ENCODE peak calls at places on chromosomes 1 and 21, in eight cellular contexts. F is body of pancreas; T is effector memory CD4-positive, alpha-beta T cell; M is IMR-90; G is breast epithelium; H is CD4-positive, CD25-positive, alpha-beta regulatory T cell; A is tibial artery; V is mesenchymal stem cell. L is an unnamed sample. For H3K9me3, the result is how much of the 10 kb centered on the place peaks cover.

GRCh38 chr1:226046240-226046639 is 16.3 kb upstream of the H3-3A start:
- DNase-seq in H (no peak), T (no peak), A (no peak), V (peak), M (peak), F (no peak), G (no peak), L (no peak)

GRCh38 chr1:100896481-100896982 is 642 bp downstream of the SLC30A7 start:
- DNase-seq in V (peak), H (peak), T (peak), M (peak), A (peak), G (no peak), F (peak), L (peak)

GRCh38 chr1:186869829-186870228 is 41.1 kb downstream of the PLA2G4A start:
- DNase-seq in A (no peak), M (no peak), V (no peak), T (no peak), F (no peak), H (no peak), G (no peak), L (no peak)

GRCh38 chr1:7375781-7376660 is 395.1 kb upstream of the VAMP3 start:
- DNase-seq in H (no peak), T (no peak), V (no peak), A (no peak), G (no peak), M (no peak), F (no peak), L (no peak)

GRCh38 chr1:221449801-221450470 is 292.0 kb downstream of the DUSP10 start:
- DNase-seq in T (no peak), F (no peak), M (peak), G (no peak), H (no peak), V (no peak), A (no peak), L (no peak)

GRCh38 chr1:200129480-200129879 is 102.0 kb downstream of the NR5A2 start:
- DNase-seq in M (no peak), F (no peak), G (no peak), T (peak), A (no peak), V (peak), H (no peak), L (no peak)

GRCh38 chr21:43778469-43779335 is 2.6 kb upstream of the CSTB start:
- DNase-seq in M (peak), V (peak), T (no peak), F (no peak), G (no peak), H (no peak), A (no peak), L (no peak)

GRCh38 chr1:55505326-55505725 is 290.2 kb upstream of the USP24 start:
- DNase-seq in V (no peak), T (no peak), F (no peak), M (no peak), A (no peak), H (no peak), G (no peak), L (no peak)

GRCh38 chr1:89133747-89134146 is 7.8 kb upstream of the GBP2 start:
- DNase-seq in T (no peak), A (no peak), V (no peak), M (no peak), F (no peak), H (no peak), G (no peak), L (no peak)

GRCh38 chr1:14567056-14567455 is 31.4 kb upstream of the KAZN start:
- DNase-seq in V (peak), A (no peak), F (no peak), M (no peak), G (no peak), T (no peak), H (no peak), L (no peak)

GRCh38 chr1:158730453-158730852 is 9.9 kb upstream of the OR6K3 start:
- DNase-seq in A (no peak), H (no peak), T (no peak), V (no peak), G (no peak), F (no peak), M (no peak), L (no peak)

GRCh38 chr21:45331521-45332257 is 44.0 kb upstream of the POFUT2 start:
- DNase-seq in V (no peak), T (no peak), A (no peak), M (no peak), H (no peak), G (no peak), F (peak), L (no peak)

GRCh38 chr1:11058595-11059165 is 1.1 kb downstream of the SRM start:
- DNase-seq in F (peak), M (no peak), H (no peak), G (no peak), V (no peak), A (no peak), T (no peak), L (no peak)

GRCh38 chr1:53511933-53512806 is 53.0 kb downstream of the DMRTB1 start:
- DNase-seq in A (peak), G (no peak), H (no peak), V (no peak), M (peak), T (no peak), F (no peak), L (no peak)

GRCh38 chr1:65083263-65083896 is 64.6 kb upstream of the AK4 start:
- DNase-seq in A (no peak), M (peak), T (no peak), F (no peak), G (no peak), H (no peak), V (peak), L (no peak)

GRCh38 chr1:15944308-15945010 is 31.4 kb downstream of the ZBTB17 start:
- DNase-seq in H (no peak), G (no peak), T (no peak), A (no peak), F (no peak), V (no peak), M (no peak), L (no peak)

GRCh38 chr1:208437416-208437815 is 193.2 kb upstream of the PLXNA2 start:
- DNase-seq in M (peak), F (no peak), H (no peak), V (peak), A (no peak), T (no peak), G (no peak), L (no peak)

GRCh38 chr1:170205301-170205700 is 59.5 kb downstream of the NTMT2 start:
- DNase-seq in A (no peak), G (no peak), M (peak), H (no peak), V (no peak), T (no peak), F (no peak), L (no peak)

GRCh38 chr21:32249551-32250280 is 29.1 kb downstream of the MIS18A start:
- DNase-seq in V (no peak), A (no peak), M (no peak), F (no peak), T (no peak), G (no peak), H (no peak), L (no peak)

GRCh38 chr1:225752245-225752644 is 25.4 kb upstream of the SRP9 start:
- DNase-seq in M (no peak), G (no peak), A (no peak), V (no peak), F (no peak), T (no peak), H (no peak), L (no peak)

GRCh38 chr1:202805886-202806511 is 2.2 kb downstream of the KDM5B start:
- DNase-seq in T (no peak), F (no peak), A (no peak), V (peak), M (peak), G (no peak), H (no peak), L (no peak)

GRCh38 chr1:81547261-81547911 is 253.3 kb upstream of the ADGRL2 start:
- DNase-seq in G (no peak), T (no peak), H (no peak), F (no peak), M (no peak), V (no peak), A (no peak), L (no peak)

GRCh38 chr1:53272349-53272748 is 34.0 kb upstream of the MAGOH start:
- DNase-seq in V (no peak), T (no peak), H (no peak), G (no peak), F (no peak), M (no peak), A (no peak), L (no peak)

GRCh38 chr1:184953600-184954219 is 20.6 kb downstream of the NIBAN1 start:
- DNase-seq in M (peak), V (peak), A (no peak), H (no peak), T (no peak), F (no peak), G (no peak), L (no peak)

GRCh38 chr1:19412654-19413053 is 72.7 kb downstream of the CAPZB start:
- DNase-seq in H (no peak), M (no peak), G (no peak), A (no peak), F (no peak), T (no peak), V (no peak), L (no peak)

GRCh38 chr1:41578712-41579335 is 94.3 kb upstream of the EDN2 start:
- DNase-seq in G (no peak), A (no peak), V (peak), H (no peak), M (peak), T (no peak), F (no peak), L (no peak)

GRCh38 chr1:61588736-61589381 is 136.1 kb downstream of the TM2D1 start:
- DNase-seq in V (peak), T (no peak), F (peak), H (peak), A (no peak), G (no peak), M (peak), L (no peak)

GRCh38 chr21:44618909-44619308 is 7.0 kb downstream of the KRTAP10-8 start:
- DNase-seq in M (no peak), F (no peak), G (no peak), A (no peak), H (peak), V (no peak), T (peak), L (peak)

GRCh38 chr1:160781914-160782689 is 13.9 kb upstream of the LY9 start:
- DNase-seq in M (no peak), F (peak), T (no peak), G (no peak), H (no peak), A (no peak), V (no peak), L (no peak)

GRCh38 chr1:86455078-86455477 is 13.6 kb upstream of the CLCA1 start:
- DNase-seq in M (no peak), A (no peak), F (no peak), G (no peak), T (no peak), H (no peak), V (no peak), L (no peak)

GRCh38 chr1:20470174-20470573 is 15.8 kb downstream of the CAMK2N1 start:
- DNase-seq in G (no peak), V (no peak), F (no peak), M (no peak), H (no peak), T (no peak), A (no peak), L (no peak)

GRCh38 chr1:187734427-187734826 is 905.7 kb downstream of the PLA2G4A start:
- DNase-seq in H (no peak), V (no peak), T (no peak), F (no peak), M (no peak), G (no peak), A (no peak), L (no peak)

GRCh38 chr1:240149488-240150094 is 57.9 kb downstream of the FMN2 start:
- DNase-seq in G (no peak), H (no peak), V (peak), M (peak), F (no peak), T (no peak), A (no peak), L (no peak)

GRCh38 chr1:13469343-13469742 is 44.5 kb downstream of the LRRC38 start:
- DNase-seq in V (no peak), F (no peak), H (no peak), T (no peak), M (no peak), G (no peak), A (no peak), L (no peak)

GRCh38 chr1:68963353-68963752 is 466.5 kb upstream of the DEPDC1 start:
- DNase-seq in A (no peak), T (no peak), V (no peak), G (no peak), F (no peak), H (no peak), M (no peak), L (no peak)

GRCh38 chr1:2639607-2640521 is 7.0 kb upstream of the MMEL1 start:
- DNase-seq in G (no peak), A (no peak), V (no peak), M (no peak), H (no peak), T (no peak), F (no peak), L (peak)

GRCh38 chr1:248759644-248760043 is 4.1 kb upstream of the LYPD8 start:
- DNase-seq in A (no peak), H (no peak), T (no peak), V (no peak), F (no peak), M (no peak), G (no peak), L (no peak)
- H3K9me3 ChIP-seq in A (under half), H (under half), T (under half), V (under half), F (under half), M (under half), G (under half), L (under half)

DNA sequence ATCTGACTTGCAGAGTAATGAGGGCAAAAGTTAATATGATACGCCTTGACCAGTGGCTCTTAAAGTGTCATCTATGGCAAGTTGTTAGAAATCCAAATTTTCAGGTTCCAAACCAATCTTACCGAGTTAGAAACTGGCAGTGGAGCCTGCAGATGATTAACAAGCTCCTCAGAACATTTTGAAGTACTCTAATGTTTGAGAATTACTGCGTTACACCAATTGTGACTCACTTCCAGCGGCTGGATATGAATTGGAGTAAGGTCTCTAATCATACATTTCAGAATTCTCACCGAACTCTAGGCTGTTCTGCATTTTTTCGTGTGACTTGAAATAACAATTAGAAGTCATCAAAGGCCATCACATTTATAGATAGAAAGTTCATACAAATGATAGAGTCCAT is 73.5 kb upstream of the TMPRSS15 start:
- DNase-seq in A (no peak), F (no peak), H (no peak), M (no peak), T (no peak), G (no peak), V (no peak), L (no peak)
- H3K9me3 ChIP-seq in A (under half), F (under half), H (under half), M (under half), T (under half), G (under half), V (under half), L (under half)

DNA sequence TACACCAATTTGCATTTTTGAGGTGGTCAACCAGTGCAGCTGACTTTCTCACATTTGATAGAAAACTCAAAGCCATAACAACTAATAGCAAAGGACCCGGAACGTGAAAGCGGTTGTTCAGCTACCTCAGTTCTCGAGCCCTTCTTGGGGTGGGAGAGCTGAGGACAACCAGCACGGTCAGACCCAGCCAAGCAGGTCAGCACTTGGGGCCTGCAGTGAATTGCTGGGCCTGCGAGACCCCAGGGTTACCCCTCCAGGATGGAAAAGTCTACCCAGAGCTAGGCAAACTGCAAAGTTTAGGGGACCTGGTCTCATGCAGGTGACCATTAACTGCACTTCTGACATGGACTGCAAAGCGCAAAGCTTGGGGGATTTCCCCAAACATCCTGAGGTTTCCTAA is 23.8 kb upstream of the AJAP1 start:
- DNase-seq in A (no peak), G (no peak), V (no peak), F (no peak), H (no peak), M (no peak), T (no peak), L (no peak)
- H3K9me3 ChIP-seq in A (under half), G (under half), V (under half), F (under half), H (under half), M (under half), T (under half), L (under half)

GRCh38 chr1:4673494-4673893 is 19.1 kb downstream of the AJAP1 start:
- DNase-seq in G (no peak), M (no peak), H (no peak), A (no peak), F (no peak), V (no peak), T (no peak), L (no peak)
- H3K9me3 ChIP-seq in G (under half), M (under half), H (under half), A (under half), F (under half), V (under half), T (under half), L (under half)

DNA sequence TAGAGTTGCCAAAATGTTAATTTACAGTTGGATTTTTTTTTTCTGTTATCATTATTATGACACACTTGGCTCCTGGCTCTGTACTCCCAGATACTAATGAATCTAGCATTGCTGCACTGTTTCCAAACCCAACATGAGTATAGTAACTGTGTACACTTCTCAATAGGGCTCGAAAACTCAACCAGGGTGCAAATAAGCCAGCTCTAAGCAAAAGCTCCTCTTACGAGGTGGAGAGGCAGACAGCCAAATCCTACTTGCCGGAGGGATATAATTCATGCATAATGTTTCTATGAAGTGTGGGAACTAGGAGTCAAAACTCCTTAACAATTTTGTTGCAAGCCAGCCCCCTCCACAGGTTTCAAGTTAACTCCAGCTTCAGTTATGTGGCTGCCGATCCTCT is 510.4 kb upstream of the ZP4 start:
- DNase-seq in T (no peak), H (no peak), M (no peak), V (no peak), G (no peak), F (no peak), A (no peak), L (no peak)
- H3K9me3 ChIP-seq in T (under half), H (under half), M (under half), V (under half), G (under half), F (under half), A (under half), L (under half)

GRCh38 chr1:95754412-95754811 is 520.4 kb downstream of the RWDD3 start:
- DNase-seq in G (no peak), M (no peak), A (no peak), H (no peak), T (no peak), V (no peak), F (no peak), L (no peak)
- H3K9me3 ChIP-seq in G (under half), M (under half), A (under half), H (under half), T (under half), V (under half), F (under half), L (under half)

GRCh38 chr1:45260244-45260643 is 53.8 kb upstream of the ZSWIM5 start:
- DNase-seq in G (no peak), F (no peak), T (no peak), H (no peak), V (no peak), A (no peak), M (no peak), L (no peak)

GRCh38 chr1:45254490-45254889 is 48.1 kb upstream of the ZSWIM5 start:
- DNase-seq in A (no peak), T (no peak), H (no peak), G (no peak), V (no peak), F (no peak), M (no peak), L (no peak)

GRCh38 chr1:45263132-45263531 is 56.7 kb upstream of the ZSWIM5 start:
- DNase-seq in V (no peak), A (no peak), F (no peak), G (no peak), T (no peak), H (no peak), M (no peak), L (no peak)

GRCh38 chr1:45258059-45258650 is 51.8 kb upstream of the ZSWIM5 start:
- DNase-seq in G (no peak), H (no peak), A (no peak), F (no peak), V (no peak), M (no peak), T (no peak), L (no peak)

GRCh38 chr1:45259053-45259452 is 52.6 kb upstream of the ZSWIM5 start:
- DNase-seq in A (no peak), M (no peak), V (no peak), T (no peak), G (no peak), H (no peak), F (no peak), L (no peak)
- H3K9me3 ChIP-seq in A (under half), M (under half), V (under half), T (under half), G (under half), H (under half), F (under half), L (under half)

L was measured in T-helper 17 cell.